ENCODE peak calls at places on chromosome 13, in nine cellular contexts. L is stimulated activated CD8-positive, alpha-beta memory T cell treated with anti-CD3 and anti-CD28 coated beads, Interleukin-7, amount 100 ng/mL, for 1 hour; P is upper lobe of right lung; J is NCI-H1930; C is activated T-helper 2 cell treated with anti-CD3 and anti-CD28 coated beads, Interferon-gamma antibody, Interleukin-2, Interleukin-4, amounts not matched to agents 10 μg/mL and 5 μg/mL and 100 μg/mL, durations not matched to agents 14 hours and 24 hours and 36 hours; F is non-pigmented ciliary epithelial cell; Y is mucosa of gallbladder; Q is NCI-H774; R is head of caudate nucleus. B is an unnamed sample.

GRCh38 chr13:40492511-40492910 is 173.9 kb downstream of the FOXO1 start:
- DNase-seq in F (no peak), R (no peak), J (no peak), Y (no peak), Q (no peak), C (no peak), L (no peak), P (no peak), B (no peak)

GRCh38 chr13:36673838-36674326 is at the start of gene SERTM1:
- DNase-seq in R (no peak), Q (peak), F (no peak), L (no peak), C (no peak), J (peak), P (peak), Y (no peak), B (peak)

GRCh38 chr13:83845121-83845520 is 37.2 kb downstream of the SLITRK1 start:
- DNase-seq in L (no peak), C (no peak), J (no peak), P (no peak), Q (no peak), Y (no peak), F (no peak), R (no peak), B (no peak)

GRCh38 chr13:42137856-42138537 is 89.5 kb downstream of the DGKH start:
- DNase-seq in Y (no peak), P (no peak), J (no peak), R (no peak), L (no peak), F (peak), C (no peak), Q (no peak), B (no peak)

GRCh38 chr13:36520111-36520510 is 87.8 kb downstream of the CCNA1 start:
- DNase-seq in L (no peak), F (no peak), J (no peak), C (no peak), Y (no peak), R (no peak), Q (no peak), P (no peak), B (no peak)

GRCh38 chr13:39892731-39893293 is 237.3 kb downstream of the COG6 start:
- DNase-seq in F (no peak), C (no peak), P (no peak), R (no peak), J (no peak), Y (no peak), L (no peak), Q (no peak), B (no peak)

GRCh38 chr13:107367258-107367657 is 799.3 kb upstream of the ARGLU1 start:
- DNase-seq in P (no peak), J (no peak), F (no peak), Q (no peak), R (no peak), Y (no peak), L (no peak), C (no peak), B (no peak)

GRCh38 chr13:113547248-113547971 is 37.1 kb upstream of the TFDP1 start:
- DNase-seq in F (no peak), Q (no peak), P (peak), R (no peak), J (no peak), L (no peak), Y (no peak), C (no peak), B (no peak)

GRCh38 chr13:44148159-44148929 is 225.3 kb upstream of the SERP2 start:
- DNase-seq in Q (no peak), J (peak), C (no peak), L (no peak), Y (no peak), P (no peak), R (peak), F (no peak), B (no peak)

GRCh38 chr13:112638157-112638750 is 50.3 kb upstream of the TUBGCP3 start:
- DNase-seq in C (no peak), Q (peak), P (peak), R (no peak), F (no peak), J (no peak), L (no peak), Y (no peak), B (peak)

B was measured in DMS153.